ENCODE peak calls at places on chromosome 14, in five cellular contexts. I is CD4-positive, CD25-positive, alpha-beta regulatory T cell; A is cardiac muscle cell; O is left ventricle myocardium inferior; Y is hepatocyte. L is an unnamed sample.

GRCh38 chr14:51439896-51440295 is 199.8 kb downstream of the TMX1 start:
- DNase-seq in I (no peak), A (no peak), O (no peak), Y (no peak), L (no peak)

GRCh38 chr14:96512602-96513397 is 10.6 kb downstream of the PAPOLA start:
- DNase-seq in I (no peak), A (no peak), O (no peak), Y (no peak), L (no peak)

GRCh38 chr14:23121401-23121800 is 2.3 kb upstream of the CEBPE start:
- DNase-seq in I (no peak), A (peak; percentile 93), O (no peak), Y (peak; percentile 70), L (no peak)

GRCh38 chr14:84987042-84987441 is 542.9 kb upstream of the FLRT2 start:
- DNase-seq in I (no peak), A (no peak), O (no peak), Y (peak; percentile 8), L (no peak)

GRCh38 chr14:22420598-22421186 is 168.3 kb downstream of the DAD1 start:
- DNase-seq in I (no peak), A (peak; percentile 48), O (no peak), Y (no peak), L (no peak)

GRCh38 chr14:101408077-101408831 is 153.0 kb upstream of the DIO3 start:
- DNase-seq in I (no peak), A (peak; percentile 69), O (no peak), Y (no peak), L (no peak)

GRCh38 chr14:26163761-26164160 is 434.1 kb downstream of the NOVA1 start:
- DNase-seq in I (no peak), A (peak; percentile 66), O (no peak), Y (peak; percentile 55), L (no peak)

GRCh38 chr14:79044894-79045624 is 874.9 kb downstream of the NRXN3 start:
- DNase-seq in I (no peak), A (peak; percentile 6), O (no peak), Y (peak; percentile 56), L (no peak)

GRCh38 chr14:51653096-51653814 is 1.5 kb downstream of the FRMD6 start:
- DNase-seq in I (no peak), A (peak; percentile 91), O (no peak), Y (peak; percentile 47), L (no peak)

GRCh38 chr14:21233457-21234076 is 35.7 kb downstream of the HNRNPC start:
- DNase-seq in I (no peak), A (peak; percentile 36), O (no peak), Y (no peak), L (no peak)

GRCh38 chr14:26841361-26841760 is 243.5 kb upstream of the NOVA1 start:
- DNase-seq in I (no peak), A (peak; percentile 25), O (no peak), Y (peak; percentile 9), L (no peak)

GRCh38 chr14:29339491-29339890 is 572.9 kb downstream of the FOXG1 start:
- DNase-seq in I (no peak), A (no peak), O (no peak), Y (no peak), L (no peak)

GRCh38 chr14:55502746-55503284 is 62.4 kb upstream of the TBPL2 start:
- DNase-seq in I (no peak), A (no peak), O (no peak), Y (peak; percentile 17), L (no peak)

GRCh38 chr14:61188196-61188595 is 92.9 kb downstream of the TMEM30B start:
- DNase-seq in I (no peak), A (peak; percentile 52), O (peak; percentile 44), Y (no peak), L (peak; percentile 19)

GRCh38 chr14:64410084-64410774 is 22.1 kb downstream of the MTHFD1 start:
- DNase-seq in I (no peak), A (peak; percentile 63), O (no peak), Y (no peak), L (no peak)

GRCh38 chr14:24339284-24340151 is at the start of gene RIPK3:
- DNase-seq in I (peak; percentile 70), A (no peak), O (peak; percentile 47), Y (peak; percentile 70), L (peak; percentile 56)

GRCh38 chr14:104016873-104017650 is 68.4 kb upstream of the ASPG start:
- DNase-seq in I (no peak), A (no peak), O (no peak), Y (no peak), L (no peak)

GRCh38 chr14:23137221-23138172 is 18.4 kb upstream of the CEBPE start:
- DNase-seq in I (no peak), A (no peak), O (no peak), Y (no peak), L (no peak)

GRCh38 chr14:62645649-62646048 is 399.6 kb downstream of the KCNH5 start:
- DNase-seq in I (no peak), A (no peak), O (no peak), Y (no peak), L (no peak)

GRCh38 chr14:105086833-105087307 is 21.6 kb upstream of the GPR132 start:
- DNase-seq in I (peak; percentile 82), A (peak; percentile 84), O (peak; percentile 87), Y (peak; percentile 93), L (peak; percentile 74)

GRCh38 chr14:31090872-31091764 is 64.9 kb upstream of the STRN3 start:
- DNase-seq in I (no peak), A (peak; percentile 92), O (no peak), Y (peak; percentile 74), L (no peak)

GRCh38 chr14:59098377-59098776 is 90.1 kb upstream of the DAAM1 start:
- DNase-seq in I (no peak), A (peak; percentile 82), O (no peak), Y (peak; percentile 33), L (no peak)

GRCh38 chr14:105337966-105338365 is 23.4 kb downstream of the PACS2 start:
- DNase-seq in I (no peak), A (peak; percentile 56), O (peak; percentile 77), Y (no peak), L (peak; percentile 73)

GRCh38 chr14:66601932-66602578 is 94.1 kb downstream of the GPHN start:
- DNase-seq in I (no peak), A (no peak), O (no peak), Y (no peak), L (no peak)

GRCh38 chr14:82075566-82075965 is 541.9 kb upstream of the SEL1L start:
- DNase-seq in I (no peak), A (peak; percentile 1), O (peak; percentile 16), Y (peak; percentile 85), L (peak; percentile 32)

GRCh38 chr14:65239143-65239672 is 136.9 kb upstream of the MAX start:
- DNase-seq in I (no peak), A (peak; percentile 97), O (no peak), Y (peak; percentile 63), L (no peak)

GRCh38 chr14:99755068-99755405 is 38.2 kb upstream of the EML1 start:
- DNase-seq in I (no peak), A (no peak), O (no peak), Y (no peak), L (no peak)

GRCh38 chr14:99754141-99755067 is 38.8 kb upstream of the EML1 start:
- DNase-seq in I (no peak), A (no peak), O (peak; percentile 9), Y (no peak), L (no peak)

GRCh38 chr14:99752486-99753121 is 40.6 kb upstream of the EML1 start:
- DNase-seq in I (no peak), A (peak; percentile 54), O (peak; percentile 13), Y (no peak), L (no peak)

GRCh38 chr14:99751539-99752485 is 41.4 kb upstream of the EML1 start:
- DNase-seq in I (no peak), A (no peak), O (peak; percentile 11), Y (no peak), L (no peak)

DNA sequence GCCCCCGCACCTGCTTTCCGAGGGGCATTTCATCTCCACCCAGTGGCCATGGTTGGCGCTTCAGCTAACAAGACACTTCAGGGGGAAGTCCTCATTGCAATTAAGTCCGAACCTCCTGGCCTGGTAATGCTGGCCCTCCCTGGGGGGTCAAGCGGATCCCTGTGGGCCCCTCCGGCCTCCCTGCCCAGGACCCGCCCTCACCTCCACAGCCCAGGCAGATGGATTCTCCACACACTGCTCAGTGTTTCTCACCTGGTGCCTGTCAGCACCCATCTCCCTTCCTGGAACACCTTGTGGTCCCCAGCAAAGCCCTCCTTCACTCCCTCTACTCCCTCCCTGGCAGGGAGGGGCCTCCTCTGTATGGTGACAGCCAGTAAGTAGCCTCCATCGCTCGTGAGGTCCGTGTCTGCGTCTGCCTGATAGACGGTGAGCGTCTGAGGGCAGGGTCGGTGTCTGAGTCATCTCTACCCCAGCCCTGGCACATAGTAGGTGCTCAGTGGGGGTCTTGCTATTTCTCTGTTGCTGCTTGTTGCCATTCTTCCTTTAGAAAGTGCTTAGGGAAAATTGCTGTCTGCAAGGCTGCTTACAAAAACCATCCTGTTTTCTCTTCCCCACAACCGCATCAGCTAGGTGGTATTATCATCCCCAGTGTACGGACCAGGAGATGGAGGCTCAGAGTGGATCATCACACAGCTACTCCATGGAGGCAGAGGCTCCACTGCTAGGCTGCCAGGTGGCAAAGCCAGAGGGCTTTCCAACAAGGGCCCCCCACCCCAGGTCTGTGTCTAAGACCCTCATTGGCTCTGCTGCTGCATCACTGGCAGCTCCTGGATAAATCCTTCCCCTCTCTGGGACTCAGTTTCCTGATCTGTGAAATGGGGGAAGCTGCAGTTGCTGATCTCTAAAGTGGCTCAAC is 39.7 kb upstream of the EML1 start:
- DNase-seq in I (no peak), A (no peak), O (no peak), Y (no peak), L (no peak)
- H3K4me1 ChIP-seq in I (no peaks in the 10 kb centered on the region), A (peaks cover 6% of the 10 kb centered on the region), O (peaks cover 86% of the 10 kb centered on the region), Y (peaks cover 12% of the 10 kb centered on the region), L (peaks cover 90% of the 10 kb centered on the region)

DNA sequence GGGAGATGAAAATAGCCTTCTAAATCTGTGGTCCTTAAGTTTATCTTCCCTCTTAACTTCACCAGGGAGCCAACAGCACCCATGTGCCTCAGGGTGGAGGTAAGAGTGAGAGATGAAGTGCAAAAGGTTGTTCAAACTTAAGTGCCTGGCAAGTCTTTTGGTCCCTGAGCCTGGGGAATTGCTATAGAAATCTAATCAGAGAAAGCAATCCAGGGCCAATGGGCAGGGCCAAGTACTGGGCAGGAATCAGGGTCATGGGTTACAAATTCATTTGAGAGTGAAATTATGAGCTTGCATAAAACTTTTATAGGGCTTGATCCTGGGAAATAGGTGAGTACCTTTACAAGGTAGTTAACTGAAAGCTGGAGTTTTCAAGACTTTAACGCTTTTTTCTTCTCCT is 59.1 kb downstream of the ARF6 start:
- DNase-seq in I (no peak), A (no peak), O (no peak), Y (no peak), L (no peak)
- H3K4me1 ChIP-seq in I (peaks cover 10% of the 10 kb centered on the region), A (peaks cover 19% of the 10 kb centered on the region), O (peaks cover 6% of the 10 kb centered on the region), Y (peaks cover 10% of the 10 kb centered on the region), L (no peaks in the 10 kb centered on the region)

DNA sequence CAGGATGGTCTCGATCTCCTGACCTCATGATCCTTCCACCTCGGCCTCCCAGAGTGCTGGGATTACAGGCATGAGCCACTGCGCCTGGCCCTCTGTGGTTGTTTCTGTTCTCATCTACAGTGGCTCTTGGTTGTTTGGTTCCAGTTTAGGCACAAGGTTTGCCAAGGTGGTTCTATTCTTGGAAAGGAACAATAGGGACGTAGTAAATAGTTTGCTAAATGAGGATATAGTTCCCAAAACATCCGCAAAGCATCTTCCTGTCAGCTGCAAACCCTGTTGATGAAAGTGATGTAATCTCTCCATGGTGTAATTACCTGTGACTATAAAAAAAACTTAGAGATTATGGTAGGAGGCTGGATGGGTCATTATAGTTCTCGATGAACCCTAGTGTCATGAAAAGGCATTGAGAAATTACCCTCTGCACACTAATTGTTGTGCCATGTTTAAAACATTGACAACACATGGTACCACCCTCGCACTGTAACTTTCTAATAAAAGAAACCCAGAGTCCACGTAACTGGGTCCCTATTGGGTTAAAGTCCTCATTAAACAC is 52.9 kb downstream of the SUSD6 start:
- DNase-seq in I (no peak), A (no peak), O (no peak), Y (no peak), L (no peak)
- H3K4me1 ChIP-seq in I (peaks cover 53% of the 10 kb centered on the region), A (peaks cover 30% of the 10 kb centered on the region), O (peaks cover 96% of the 10 kb centered on the region), Y (peaks cover 68% of the 10 kb centered on the region), L (peaks cover 62% of the 10 kb centered on the region)

GRCh38 chr14:89368490-89369477 is 48.2 kb downstream of the FOXN3 start:
- DNase-seq in I (no peak), A (no peak), O (no peak), Y (peak; percentile 69), L (no peak)
- H3K4me1 ChIP-seq in I (peaks cover 25% of the 10 kb centered on the region), A (peaks cover 17% of the 10 kb centered on the region), O (peaks cover 88% of the 10 kb centered on the region), Y (peaks cover 39% of the 10 kb centered on the region), L (peaks cover 60% of the 10 kb centered on the region)